ENCODE peak calls at places on chromosomes 13 and 19, in five cellular contexts. One of them, this sample, is unnamed.
A peak's percentile ranks its signal among the peaks of the same experiment; 100 is the strongest.

GRCh38 chr19:18100710-18101109 is 3.1 kb downstream of the MAST3 start:
- DNase-seq in right lobe of liver: peak; percentile 64
- DNase-seq in ovary: no peak
- DNase-seq in esophagus squamous epithelium: no peak
- DNase-seq in transverse colon: no peak
- DNase-seq in this sample: no peak

GRCh38 chr13:32414580-32414979 is 13.3 kb downstream of the N4BP2L1 start:
- DNase-seq in esophagus squamous epithelium: no peak
- DNase-seq in ovary: no peak
- DNase-seq in right lobe of liver: peak; percentile 72
- DNase-seq in transverse colon: no peak
- DNase-seq in this sample: no peak

GRCh38 chr19:34082289-34083077 is 89.8 kb upstream of the LSM14A start:
- DNase-seq in transverse colon: no peak
- DNase-seq in ovary: peak; percentile 70
- DNase-seq in right lobe of liver: no peak
- DNase-seq in esophagus squamous epithelium: no peak
- DNase-seq in this sample: no peak

GRCh38 chr19:19385900-19386339 is 19.6 kb upstream of the GATAD2A start:
- DNase-seq in transverse colon: no peak
- DNase-seq in esophagus squamous epithelium: no peak
- DNase-seq in right lobe of liver: no peak
- DNase-seq in ovary: no peak
- DNase-seq in this sample: peak; percentile 95

GRCh38 chr13:85313761-85314503 is 485.3 kb downstream of the SLITRK6 start:
- DNase-seq in transverse colon: no peak
- DNase-seq in ovary: no peak
- DNase-seq in right lobe of liver: no peak
- DNase-seq in esophagus squamous epithelium: no peak
- DNase-seq in this sample: no peak

GRCh38 chr13:39038569-39038898 is 278 bp downstream of the NHLRC3 start:
- DNase-seq in transverse colon: peak; percentile 35
- DNase-seq in ovary: no peak
- DNase-seq in esophagus squamous epithelium: peak; percentile 11
- DNase-seq in right lobe of liver: peak; percentile 56
- DNase-seq in this sample: no peak

GRCh38 chr19:1027953-1028902 is 1.8 kb downstream of the CNN2 start:
- DNase-seq in transverse colon: peak; percentile 84
- DNase-seq in right lobe of liver: no peak
- DNase-seq in ovary: peak; percentile 92
- DNase-seq in esophagus squamous epithelium: no peak
- DNase-seq in this sample: peak; percentile 95

GRCh38 chr13:75202981-75203380 is 279.0 kb downstream of the TBC1D4 start:
- DNase-seq in esophagus squamous epithelium: no peak
- DNase-seq in transverse colon: no peak
- DNase-seq in right lobe of liver: no peak
- DNase-seq in ovary: no peak
- DNase-seq in this sample: no peak

GRCh38 chr13:51244637-51245405 is 22.6 kb downstream of the FAM124A start:
- DNase-seq in right lobe of liver: no peak
- DNase-seq in esophagus squamous epithelium: no peak
- DNase-seq in ovary: no peak
- DNase-seq in transverse colon: no peak
- DNase-seq in this sample: no peak

GRCh38 chr19:16213076-16213475 is 15.4 kb downstream of the AP1M1 start:
- DNase-seq in esophagus squamous epithelium: no peak
- DNase-seq in right lobe of liver: no peak
- DNase-seq in transverse colon: no peak
- DNase-seq in ovary: no peak
- DNase-seq in this sample: no peak

GRCh38 chr19:11345122-11345752 is 831 bp downstream of the TMEM205 start:
- DNase-seq in transverse colon: no peak
- DNase-seq in right lobe of liver: peak; percentile 80
- DNase-seq in esophagus squamous epithelium: no peak
- DNase-seq in ovary: no peak
- DNase-seq in this sample: no peak

GRCh38 chr13:41780736-41781708 is 179.9 kb downstream of the VWA8 start:
- DNase-seq in esophagus squamous epithelium: no peak
- DNase-seq in ovary: no peak
- DNase-seq in right lobe of liver: no peak
- DNase-seq in transverse colon: no peak
- DNase-seq in this sample: no peak

GRCh38 chr19:1953037-1953436 is 12.1 kb downstream of the CSNK1G2 start:
- DNase-seq in transverse colon: no peak
- DNase-seq in right lobe of liver: no peak
- DNase-seq in ovary: no peak
- DNase-seq in esophagus squamous epithelium: no peak
- DNase-seq in this sample: no peak

GRCh38 chr19:32611161-32611560 is 30.2 kb downstream of the PDCD5 start:
- DNase-seq in ovary: peak; percentile 3
- DNase-seq in esophagus squamous epithelium: no peak
- DNase-seq in right lobe of liver: peak; percentile 6
- DNase-seq in transverse colon: no peak
- DNase-seq in this sample: no peak

GRCh38 chr19:38839816-38840582 is 8.4 kb upstream of the ECH1 start:
- DNase-seq in transverse colon: no peak
- DNase-seq in esophagus squamous epithelium: no peak
- DNase-seq in right lobe of liver: no peak
- DNase-seq in ovary: no peak
- DNase-seq in this sample: no peak

GRCh38 chr13:25561842-25562241 is 190.1 kb downstream of the ATP8A2 start:
- DNase-seq in esophagus squamous epithelium: no peak
- DNase-seq in transverse colon: no peak
- DNase-seq in ovary: no peak
- DNase-seq in right lobe of liver: no peak
- DNase-seq in this sample: no peak

GRCh38 chr13:111512707-111513106 is 192.3 kb downstream of the TEX29 start:
- DNase-seq in ovary: no peak
- DNase-seq in transverse colon: no peak
- DNase-seq in right lobe of liver: peak; percentile 38
- DNase-seq in esophagus squamous epithelium: no peak
- DNase-seq in this sample: peak; percentile 65

GRCh38 chr19:50486823-50487515 is 10.3 kb upstream of the GARIN5A start:
- DNase-seq in right lobe of liver: no peak
- DNase-seq in ovary: no peak
- DNase-seq in esophagus squamous epithelium: no peak
- DNase-seq in transverse colon: no peak
- DNase-seq in this sample: peak; percentile 70

GRCh38 chr13:37621811-37622361 is 23.3 kb upstream of the POSTN start:
- DNase-seq in transverse colon: no peak
- DNase-seq in ovary: no peak
- DNase-seq in right lobe of liver: no peak
- DNase-seq in esophagus squamous epithelium: no peak
- DNase-seq in this sample: no peak

GRCh38 chr19:18074192-18074591 is 12.5 kb downstream of the IL12RB1 start:
- DNase-seq in transverse colon: no peak
- DNase-seq in ovary: no peak
- DNase-seq in esophagus squamous epithelium: no peak
- DNase-seq in right lobe of liver: no peak
- DNase-seq in this sample: no peak

DNA sequence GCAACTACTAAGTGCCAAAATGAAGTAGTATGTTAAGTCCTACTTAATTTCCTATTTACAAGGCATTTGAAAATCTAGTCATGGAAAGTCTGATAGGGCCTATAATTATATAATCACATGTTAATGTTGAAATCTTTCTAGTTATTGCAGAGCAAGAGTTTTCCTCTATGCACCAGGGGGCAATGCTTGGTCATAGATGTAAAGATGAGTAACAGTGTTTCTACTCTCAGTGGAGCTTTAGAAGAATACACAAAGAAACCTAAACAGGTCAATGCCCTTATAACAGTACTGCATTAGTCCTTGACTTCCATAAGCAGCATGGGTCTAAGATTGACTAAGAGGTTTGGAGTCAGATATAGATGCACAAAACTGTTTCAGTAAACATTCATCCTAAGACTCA is 218.7 kb downstream of the KCTD12 start:
- DNase-seq in transverse colon: no peak
- DNase-seq in ovary: no peak
- DNase-seq in esophagus squamous epithelium: no peak
- DNase-seq in right lobe of liver: no peak
- DNase-seq in this sample: no peak
- TF ChIP-seq CTCF in transverse colon: peak; percentile 22
- TF ChIP-seq CTCF in ovary: peak; percentile 32
- TF ChIP-seq CTCF in esophagus squamous epithelium: no peak
- TF ChIP-seq CTCF in right lobe of liver: peak; percentile 18
- TF ChIP-seq CTCF in this sample: peak; percentile 38

GRCh38 chr13:97288486-97288900 is 66.4 kb downstream of the MBNL2 start:
- DNase-seq in right lobe of liver: peak; percentile 81
- DNase-seq in esophagus squamous epithelium: no peak
- DNase-seq in transverse colon: no peak
- DNase-seq in ovary: no peak
- DNase-seq in this sample: no peak
- H3K27me3 ChIP-seq in right lobe of liver: no peaks in the 10 kb centered on the region
- H3K27me3 ChIP-seq in esophagus squamous epithelium: no peaks in the 10 kb centered on the region
- H3K27me3 ChIP-seq in transverse colon: no peaks in the 10 kb centered on the region
- H3K27me3 ChIP-seq in ovary: no peaks in the 10 kb centered on the region
- H3K27me3 ChIP-seq in this sample: no peaks in the 10 kb centered on the region

GRCh38 chr19:12930002-12930645 is 3.4 kb downstream of the FARSA start:
- DNase-seq in esophagus squamous epithelium: no peak
- DNase-seq in ovary: no peak
- DNase-seq in transverse colon: no peak
- DNase-seq in right lobe of liver: no peak
- DNase-seq in this sample: no peak

GRCh38 chr19:12922959-12923358 is 3.9 kb upstream of the SYCE2 start:
- DNase-seq in right lobe of liver: no peak
- DNase-seq in transverse colon: no peak
- DNase-seq in esophagus squamous epithelium: no peak
- DNase-seq in ovary: no peak
- DNase-seq in this sample: no peak

DNA sequence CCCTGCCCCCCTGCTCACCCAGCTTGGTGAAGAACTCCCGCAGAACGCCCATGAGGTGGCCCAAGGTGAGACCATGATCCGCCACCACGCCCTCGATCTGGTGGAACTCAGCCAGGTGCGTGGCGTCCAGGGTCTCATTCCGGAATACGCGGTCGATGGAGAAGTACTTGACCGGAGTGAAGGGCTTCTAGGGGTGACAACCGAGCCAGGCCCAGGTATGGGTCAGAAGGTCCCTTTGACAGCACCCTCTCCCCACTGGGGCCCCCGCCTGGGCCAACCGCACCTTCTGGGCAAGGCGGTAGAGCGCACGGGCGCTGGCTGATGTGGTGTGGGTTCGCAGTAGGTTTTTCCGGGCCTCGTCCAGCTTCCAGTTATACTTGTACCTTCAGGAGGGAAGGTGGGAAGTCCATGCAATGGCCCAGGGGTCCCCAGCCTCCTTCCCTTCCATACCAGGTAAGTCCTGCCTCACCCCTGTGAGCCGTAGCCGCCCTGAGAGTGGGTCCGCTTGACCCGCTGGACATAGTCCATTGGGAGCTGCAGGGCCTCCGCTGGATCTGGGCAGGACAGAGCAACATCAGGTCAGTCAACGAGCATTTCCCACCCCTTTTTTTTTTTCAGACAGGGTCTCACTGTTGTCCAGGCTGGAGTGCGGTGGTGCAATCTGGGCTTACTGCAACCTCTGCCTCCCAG is 5.7 kb upstream of the SYCE2 start:
- DNase-seq in right lobe of liver: no peak
- DNase-seq in esophagus squamous epithelium: no peak
- DNase-seq in transverse colon: no peak
- DNase-seq in ovary: no peak
- DNase-seq in this sample: no peak
- TF ChIP-seq POLR2A in right lobe of liver: no peak
- TF ChIP-seq POLR2A in esophagus squamous epithelium: no peak
- TF ChIP-seq POLR2A in transverse colon: no peak
- TF ChIP-seq POLR2A in ovary: no peak
- TF ChIP-seq POLR2A in this sample: no peak

GRCh38 chr13:112969692-112970338 is 801 bp downstream of the MCF2L start:
- DNase-seq in esophagus squamous epithelium: no peak
- DNase-seq in right lobe of liver: no peak
- DNase-seq in ovary: peak; percentile 25
- DNase-seq in transverse colon: peak; percentile 4
- DNase-seq in this sample: no peak

GRCh38 chr13:112967666-112968379 is 1.2 kb upstream of the MCF2L start:
- DNase-seq in right lobe of liver: no peak
- DNase-seq in transverse colon: peak; percentile 3
- DNase-seq in ovary: peak; percentile 24
- DNase-seq in esophagus squamous epithelium: no peak
- DNase-seq in this sample: peak; percentile 63

GRCh38 chr13:112970552-112971287 is 1.7 kb downstream of the MCF2L start:
- DNase-seq in esophagus squamous epithelium: no peak
- DNase-seq in ovary: peak; percentile 50
- DNase-seq in right lobe of liver: no peak
- DNase-seq in transverse colon: peak; percentile 3
- DNase-seq in this sample: peak; percentile 49

GRCh38 chr13:112968380-112968909 is 569 bp upstream of the MCF2L start:
- DNase-seq in transverse colon: peak; percentile 70
- DNase-seq in esophagus squamous epithelium: no peak
- DNase-seq in ovary: peak; percentile 69
- DNase-seq in right lobe of liver: peak; percentile 75
- DNase-seq in this sample: peak; percentile 87

GRCh38 chr13:112968910-112969691 is at the start of gene MCF2L:
- DNase-seq in esophagus squamous epithelium: no peak
- DNase-seq in ovary: peak; percentile 82
- DNase-seq in right lobe of liver: no peak
- DNase-seq in transverse colon: peak; percentile 55
- DNase-seq in this sample: peak; percentile 88
- TF ChIP-seq CTCF in esophagus squamous epithelium: no peak
- TF ChIP-seq CTCF in ovary: peak; percentile 32
- TF ChIP-seq CTCF in right lobe of liver: peak; percentile 21
- TF ChIP-seq CTCF in transverse colon: no peak
- TF ChIP-seq CTCF in this sample: no peak

DNA sequence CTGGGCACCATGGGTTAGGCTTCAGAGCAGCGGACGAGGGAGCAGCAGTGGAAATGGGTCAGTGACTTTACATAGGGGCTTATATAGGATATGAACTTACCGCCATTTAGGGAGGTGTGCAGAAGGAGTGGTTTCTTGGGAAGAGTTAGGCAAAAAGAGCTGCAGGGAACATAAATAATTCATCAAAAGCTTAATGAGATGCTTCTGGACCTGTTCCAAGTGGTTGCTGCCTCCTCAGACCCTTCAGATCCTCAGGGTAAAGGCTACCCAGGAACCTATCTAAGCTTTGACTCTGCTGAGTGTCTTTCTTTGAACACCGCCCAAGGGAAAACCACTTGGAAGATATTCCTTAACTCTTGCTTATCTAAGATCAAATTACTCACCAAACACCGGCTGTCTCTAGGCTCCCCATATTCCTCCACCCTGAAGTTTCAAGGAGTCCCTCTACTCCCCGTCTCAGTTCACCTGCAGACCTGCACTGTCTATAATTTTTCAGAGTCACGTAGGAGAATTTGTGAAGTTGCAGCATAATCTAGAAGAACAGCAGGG is at the start of gene IGFL4:
- DNase-seq in ovary: no peak
- DNase-seq in right lobe of liver: no peak
- DNase-seq in esophagus squamous epithelium: no peak
- DNase-seq in transverse colon: no peak
- DNase-seq in this sample: no peak
- H3K27me3 ChIP-seq in ovary: no peaks in the 10 kb centered on the region
- H3K27me3 ChIP-seq in right lobe of liver: no peaks in the 10 kb centered on the region
- H3K27me3 ChIP-seq in esophagus squamous epithelium: peaks cover 68% of the 10 kb centered on the region
- H3K27me3 ChIP-seq in transverse colon: peaks cover 7% of the 10 kb centered on the region
- H3K27me3 ChIP-seq in this sample: no peaks in the 10 kb centered on the region

GRCh38 chr19:52473655-52474350 is 20.4 kb downstream of the ZNF578 start:
- DNase-seq in esophagus squamous epithelium: no peak
- DNase-seq in ovary: no peak
- DNase-seq in transverse colon: no peak
- DNase-seq in right lobe of liver: no peak
- DNase-seq in this sample: no peak
- TF ChIP-seq POLR2A in esophagus squamous epithelium: no peak
- TF ChIP-seq POLR2A in ovary: no peak
- TF ChIP-seq POLR2A in transverse colon: no peak
- TF ChIP-seq POLR2A in right lobe of liver: no peak
- TF ChIP-seq POLR2A in this sample: no peak

GRCh38 chr19:48770734-48771472 is 15.6 kb downstream of the FGF21 start:
- DNase-seq in ovary: no peak
- DNase-seq in right lobe of liver: no peak
- DNase-seq in esophagus squamous epithelium: no peak
- DNase-seq in transverse colon: no peak
- DNase-seq in this sample: no peak
- TF ChIP-seq CTCF in ovary: no peak
- TF ChIP-seq CTCF in right lobe of liver: no peak
- TF ChIP-seq CTCF in esophagus squamous epithelium: no peak
- TF ChIP-seq CTCF in transverse colon: no peak
- TF ChIP-seq CTCF in this sample: no peak